ENCODE peak calls at places on chromosomes 6 and 20, in ten cellular contexts. M, I, J, Z, E, V, D, X, H and W are unnamed samples.

GRCh38 chr20:47167846-47168245 is 188.7 kb downstream of the ZMYND8 start:
- DNase-seq in M (no peak), I (no peak), J (no peak), Z (no peak), E (no peak), V (no peak), D (no peak), X (no peak), H (no peak), W (no peak)

GRCh38 chr20:36086767-36087166 is 67.8 kb upstream of the EPB41L1 start:
- DNase-seq in M (no peak), I (no peak), J (no peak), Z (no peak), E (no peak), V (no peak), D (no peak), X (no peak), H (no peak), W (no peak)

GRCh38 chr6:79702701-79703100 is 71.6 kb downstream of the SH3BGRL2 start:
- DNase-seq in M (peak; percentile 62), I (no peak), J (no peak), Z (no peak), E (no peak), V (no peak), D (no peak), X (no peak), H (no peak), W (no peak)

GRCh38 chr6:125793280-125793679 is 2.5 kb downstream of the NCOA7 start:
- DNase-seq in M (no peak), I (no peak), J (no peak), Z (no peak), E (no peak), V (no peak), D (no peak), X (no peak), H (no peak), W (no peak)

GRCh38 chr6:156131221-156131903 is 645.8 kb upstream of the ARID1B start:
- DNase-seq in M (no peak), I (peak; percentile 14), J (no peak), Z (no peak), E (no peak), V (no peak), D (no peak), X (no peak), H (no peak), W (no peak)

GRCh38 chr6:109397020-109397419 is 14.8 kb upstream of the CD164 start:
- DNase-seq in M (no peak), I (no peak), J (no peak), Z (peak; percentile 15), E (no peak), V (peak; percentile 64), D (no peak), X (no peak), H (no peak), W (no peak)

GRCh38 chr6:111777357-111777756 is 95.9 kb downstream of the FYN start:
- DNase-seq in M (peak; percentile 70), I (no peak), J (no peak), Z (no peak), E (no peak), V (no peak), D (no peak), X (no peak), H (no peak), W (peak; percentile 71)

GRCh38 chr6:2562721-2563120 is 188.0 kb downstream of the MYLK4 start:
- DNase-seq in M (no peak), I (no peak), J (no peak), Z (no peak), E (no peak), V (peak; percentile 17), D (no peak), X (no peak), H (no peak), W (no peak)

GRCh38 chr6:105995403-105995699 is 90.8 kb upstream of the PRDM1 start:
- DNase-seq in M (no peak), I (no peak), J (no peak), Z (no peak), E (no peak), V (no peak), D (no peak), X (no peak), H (no peak), W (no peak)

GRCh38 chr6:38283734-38284362 is 355.9 kb downstream of the BTBD9 start:
- DNase-seq in M (no peak), I (no peak), J (no peak), Z (no peak), E (no peak), V (no peak), D (no peak), X (no peak), H (no peak), W (no peak)

GRCh38 chr20:14764511-14765369 is 427.3 kb upstream of the FLRT3 start:
- DNase-seq in M (no peak), I (peak; percentile 44), J (peak; percentile 19), Z (no peak), E (no peak), V (no peak), D (no peak), X (peak; percentile 87), H (no peak), W (no peak)

GRCh38 chr6:20334334-20334733 is 67.3 kb upstream of the E2F3 start:
- DNase-seq in M (no peak), I (no peak), J (no peak), Z (no peak), E (no peak), V (no peak), D (no peak), X (no peak), H (peak; percentile 26), W (no peak)

GRCh38 chr20:3312940-3313656 is 74.1 kb upstream of the SLC4A11 start:
- DNase-seq in M (no peak), I (no peak), J (peak; percentile 50), Z (no peak), E (no peak), V (peak; percentile 82), D (no peak), X (no peak), H (peak; percentile 61), W (no peak)

GRCh38 chr6:91509039-91509438 is 922.2 kb upstream of the MAP3K7 start:
- DNase-seq in M (no peak), I (no peak), J (no peak), Z (no peak), E (no peak), V (no peak), D (no peak), X (no peak), H (no peak), W (no peak)